ENCODE peak calls at places on chromosomes 1 and 21, in five cellular contexts. One of them, this sample, is unnamed.

GRCh38 chr1:161215079-161215478 is at the start of gene FCER1G:
- DNase-seq in Calu3: no peak
- DNase-seq in activated CD8-positive, alpha-beta memory T cell treated with anti-CD3 and anti-CD28 coated beads for 1 hour: no peak
- DNase-seq in GM12892: no peak
- DNase-seq in NCI-H1048: no peak
- DNase-seq in this sample: no peak

GRCh38 chr1:23215751-23216449 is 1.4 kb downstream of the HTR1D start:
- DNase-seq in Calu3: no peak
- DNase-seq in activated CD8-positive, alpha-beta memory T cell treated with anti-CD3 and anti-CD28 coated beads for 1 hour: no peak
- DNase-seq in GM12892: no peak
- DNase-seq in NCI-H1048: no peak
- DNase-seq in this sample: no peak

GRCh38 chr21:45747802-45748445 is 104.4 kb downstream of the PCBP3 start:
- DNase-seq in Calu3: peak; percentile 7
- DNase-seq in activated CD8-positive, alpha-beta memory T cell treated with anti-CD3 and anti-CD28 coated beads for 1 hour: no peak
- DNase-seq in GM12892: no peak
- DNase-seq in NCI-H1048: no peak
- DNase-seq in this sample: peak; percentile 18

GRCh38 chr1:94068096-94068830 is 52.7 kb downstream of the ABCA4 start:
- DNase-seq in Calu3: peak; percentile 67
- DNase-seq in activated CD8-positive, alpha-beta memory T cell treated with anti-CD3 and anti-CD28 coated beads for 1 hour: no peak
- DNase-seq in GM12892: no peak
- DNase-seq in NCI-H1048: no peak
- DNase-seq in this sample: peak; percentile 94

GRCh38 chr21:32794643-32795042 is 23.1 kb upstream of the PAXBP1 start:
- DNase-seq in Calu3: no peak
- DNase-seq in activated CD8-positive, alpha-beta memory T cell treated with anti-CD3 and anti-CD28 coated beads for 1 hour: no peak
- DNase-seq in GM12892: no peak
- DNase-seq in NCI-H1048: no peak
- DNase-seq in this sample: no peak

GRCh38 chr1:85681087-85681486 is 27.1 kb downstream of the ZNHIT6 start:
- DNase-seq in Calu3: peak; percentile 4
- DNase-seq in activated CD8-positive, alpha-beta memory T cell treated with anti-CD3 and anti-CD28 coated beads for 1 hour: no peak
- DNase-seq in GM12892: no peak
- DNase-seq in NCI-H1048: no peak
- DNase-seq in this sample: no peak

GRCh38 chr1:214688891-214689290 is 85.9 kb downstream of the CENPF start:
- DNase-seq in Calu3: no peak
- DNase-seq in activated CD8-positive, alpha-beta memory T cell treated with anti-CD3 and anti-CD28 coated beads for 1 hour: no peak
- DNase-seq in GM12892: no peak
- DNase-seq in NCI-H1048: no peak
- DNase-seq in this sample: no peak

GRCh38 chr1:248686815-248687214 is 15.8 kb downstream of the OR14I1 start:
- DNase-seq in Calu3: peak; percentile 22
- DNase-seq in activated CD8-positive, alpha-beta memory T cell treated with anti-CD3 and anti-CD28 coated beads for 1 hour: no peak
- DNase-seq in GM12892: peak; percentile 19
- DNase-seq in NCI-H1048: no peak
- DNase-seq in this sample: no peak

GRCh38 chr21:37863842-37864241 is 52.4 kb downstream of the KCNJ6 start:
- DNase-seq in Calu3: no peak
- DNase-seq in activated CD8-positive, alpha-beta memory T cell treated with anti-CD3 and anti-CD28 coated beads for 1 hour: no peak
- DNase-seq in GM12892: no peak
- DNase-seq in NCI-H1048: no peak
- DNase-seq in this sample: no peak

GRCh38 chr1:152753586-152753985 is 4.2 kb upstream of the KPRP start:
- DNase-seq in Calu3: no peak
- DNase-seq in activated CD8-positive, alpha-beta memory T cell treated with anti-CD3 and anti-CD28 coated beads for 1 hour: no peak
- DNase-seq in GM12892: no peak
- DNase-seq in NCI-H1048: no peak
- DNase-seq in this sample: no peak

GRCh38 chr1:242225770-242226573 is 227.1 kb upstream of the MAP1LC3C start:
- DNase-seq in Calu3: no peak
- DNase-seq in activated CD8-positive, alpha-beta memory T cell treated with anti-CD3 and anti-CD28 coated beads for 1 hour: no peak
- DNase-seq in GM12892: no peak
- DNase-seq in NCI-H1048: no peak
- DNase-seq in this sample: no peak

GRCh38 chr21:27743971-27744564 is 777.2 kb upstream of the ADAMTS5 start:
- DNase-seq in Calu3: no peak
- DNase-seq in activated CD8-positive, alpha-beta memory T cell treated with anti-CD3 and anti-CD28 coated beads for 1 hour: no peak
- DNase-seq in GM12892: no peak
- DNase-seq in NCI-H1048: no peak
- DNase-seq in this sample: no peak

GRCh38 chr1:248858891-248859889 is at the start of gene ZNF692:
- DNase-seq in Calu3: peak; percentile 97
- DNase-seq in activated CD8-positive, alpha-beta memory T cell treated with anti-CD3 and anti-CD28 coated beads for 1 hour: peak; percentile 90
- DNase-seq in GM12892: peak; percentile 97
- DNase-seq in NCI-H1048: peak; percentile 100
- DNase-seq in this sample: peak; percentile 95

GRCh38 chr21:46065993-46066842 is 31.7 kb upstream of the COL6A2 start:
- DNase-seq in Calu3: no peak
- DNase-seq in activated CD8-positive, alpha-beta memory T cell treated with anti-CD3 and anti-CD28 coated beads for 1 hour: no peak
- DNase-seq in GM12892: no peak
- DNase-seq in NCI-H1048: no peak
- DNase-seq in this sample: no peak

GRCh38 chr1:3775498-3776230 is 3.1 kb downstream of the SMIM1 start:
- DNase-seq in Calu3: peak; percentile 38
- DNase-seq in activated CD8-positive, alpha-beta memory T cell treated with anti-CD3 and anti-CD28 coated beads for 1 hour: no peak
- DNase-seq in GM12892: peak; percentile 85
- DNase-seq in NCI-H1048: peak; percentile 1
- DNase-seq in this sample: peak; percentile 64

GRCh38 chr1:44714944-44715571 is 15.9 kb downstream of the RNU5D-1 start:
- DNase-seq in Calu3: peak; percentile 76
- DNase-seq in activated CD8-positive, alpha-beta memory T cell treated with anti-CD3 and anti-CD28 coated beads for 1 hour: peak; percentile 31
- DNase-seq in GM12892: peak; percentile 65
- DNase-seq in NCI-H1048: peak; percentile 7
- DNase-seq in this sample: no peak

GRCh38 chr1:200530551-200531261 is 89.8 kb downstream of the KIF14 start:
- DNase-seq in Calu3: no peak
- DNase-seq in activated CD8-positive, alpha-beta memory T cell treated with anti-CD3 and anti-CD28 coated beads for 1 hour: no peak
- DNase-seq in GM12892: no peak
- DNase-seq in NCI-H1048: no peak
- DNase-seq in this sample: no peak

GRCh38 chr1:116325922-116326321 is 47.1 kb upstream of the ATP1A1 start:
- DNase-seq in Calu3: no peak
- DNase-seq in activated CD8-positive, alpha-beta memory T cell treated with anti-CD3 and anti-CD28 coated beads for 1 hour: peak; percentile 34
- DNase-seq in GM12892: no peak
- DNase-seq in NCI-H1048: no peak
- DNase-seq in this sample: no peak